ENCODE peak calls at places on chromosomes 13 and 19, in eight cellular contexts. T, O, H, K, A, F, V and X are unnamed samples. For H3K4me1, the result is how much of the 10 kb centered on the place peaks cover.

GRCh38 chr13:110536006-110536693 is 25.4 kb downstream of the RAB20 start:
- DNase-seq in T (peak), O (no peak), H (no peak), K (no peak), A (no peak), F (no peak), V (no peak), X (no peak)

GRCh38 chr19:18097993-18098890 is 664 bp downstream of the MAST3 start:
- DNase-seq in T (no peak), O (no peak), H (no peak), K (no peak), A (no peak), F (no peak), V (no peak), X (no peak)

GRCh38 chr13:76189882-76190519 is 553.9 kb downstream of the LMO7 start:
- DNase-seq in T (no peak), O (no peak), H (no peak), K (no peak), A (no peak), F (peak), V (no peak), X (no peak)

GRCh38 chr19:53792721-53793433 is 31.2 kb downstream of the NLRP12 start:
- DNase-seq in T (peak), O (peak), H (peak), K (peak), A (peak), F (peak), V (peak), X (peak)

GRCh38 chr13:68540244-68540643 is 1310.1 kb upstream of the PCDH9 start:
- DNase-seq in T (no peak), O (no peak), H (no peak), K (no peak), A (no peak), F (no peak), V (no peak), X (no peak)

GRCh38 chr19:37941820-37942515 is 35.0 kb downstream of the SIPA1L3 start:
- DNase-seq in T (no peak), O (peak), H (no peak), K (no peak), A (no peak), F (no peak), V (no peak), X (no peak)

GRCh38 chr13:99269627-99270252 is 11.6 kb upstream of the GPR18 start:
- DNase-seq in T (no peak), O (peak), H (peak), K (peak), A (no peak), F (peak), V (no peak), X (no peak)

GRCh38 chr13:62357887-62358645 is 942.4 kb upstream of the PCDH20 start:
- DNase-seq in T (no peak), O (peak), H (no peak), K (peak), A (no peak), F (peak), V (no peak), X (no peak)

GRCh38 chr13:52405767-52406494 is at the start of gene THSD1:
- DNase-seq in T (no peak), O (peak), H (peak), K (peak), A (no peak), F (peak), V (peak), X (no peak)

GRCh38 chr13:45289936-45290563 is 50.9 kb downstream of the TPT1 start:
- DNase-seq in T (no peak), O (no peak), H (no peak), K (no peak), A (no peak), F (no peak), V (no peak), X (no peak)

GRCh38 chr13:57633141-57633949 is 1.8 kb downstream of the PCDH17 start:
- DNase-seq in T (no peak), O (no peak), H (no peak), K (no peak), A (no peak), F (peak), V (peak), X (peak)

GRCh38 chr19:10748924-10749434 is 31.1 kb downstream of the DNM2 start:
- DNase-seq in T (no peak), O (peak), H (peak), K (no peak), A (no peak), F (no peak), V (no peak), X (no peak)

GRCh38 chr19:36113895-36114762 is 546 bp downstream of the POLR2I start:
- DNase-seq in T (peak), O (peak), H (peak), K (peak), A (no peak), F (peak), V (peak), X (peak)

GRCh38 chr19:52286256-52286655 is 10.7 kb upstream of the ZNF480 start:
- DNase-seq in T (no peak), O (no peak), H (no peak), K (no peak), A (no peak), F (no peak), V (no peak), X (no peak)

GRCh38 chr19:594265-594870 is 4.7 kb downstream of the HCN2 start:
- DNase-seq in T (no peak), O (no peak), H (no peak), K (no peak), A (no peak), F (no peak), V (no peak), X (no peak)

GRCh38 chr19:28493881-28494280 is 719.1 kb downstream of the UQCRFS1 start:
- DNase-seq in T (no peak), O (no peak), H (no peak), K (no peak), A (no peak), F (peak), V (no peak), X (no peak)

GRCh38 chr13:27428160-27428559 is 3.7 kb downstream of the GTF3A start:
- DNase-seq in T (no peak), O (no peak), H (no peak), K (no peak), A (no peak), F (no peak), V (no peak), X (no peak)

GRCh38 chr19:1173160-1173844 is 766 bp downstream of the SBNO2 start:
- DNase-seq in T (peak), O (no peak), H (no peak), K (no peak), A (no peak), F (no peak), V (peak), X (no peak)

GRCh38 chr19:11948646-11949045 is 16.2 kb upstream of the ZNF763 start:
- DNase-seq in T (no peak), O (no peak), H (no peak), K (no peak), A (no peak), F (no peak), V (no peak), X (no peak)

GRCh38 chr19:58554494-58555368 is at the start of gene CHMP2A:
- DNase-seq in T (peak), O (peak), H (peak), K (peak), A (peak), F (peak), V (peak), X (peak)

GRCh38 chr19:58557253-58558065 is 952 bp downstream of the UBE2M start:
- DNase-seq in T (no peak), O (no peak), H (no peak), K (no peak), A (no peak), F (no peak), V (peak), X (no peak)

GRCh38 chr19:58556633-58557252 is 1.7 kb downstream of the UBE2M start:
- DNase-seq in T (no peak), O (no peak), H (no peak), K (no peak), A (no peak), F (no peak), V (peak), X (no peak)

GRCh38 chr19:58555369-58555885 is 522 bp upstream of the CHMP2A start:
- DNase-seq in T (no peak), O (no peak), H (no peak), K (no peak), A (no peak), F (no peak), V (no peak), X (no peak)

DNA sequence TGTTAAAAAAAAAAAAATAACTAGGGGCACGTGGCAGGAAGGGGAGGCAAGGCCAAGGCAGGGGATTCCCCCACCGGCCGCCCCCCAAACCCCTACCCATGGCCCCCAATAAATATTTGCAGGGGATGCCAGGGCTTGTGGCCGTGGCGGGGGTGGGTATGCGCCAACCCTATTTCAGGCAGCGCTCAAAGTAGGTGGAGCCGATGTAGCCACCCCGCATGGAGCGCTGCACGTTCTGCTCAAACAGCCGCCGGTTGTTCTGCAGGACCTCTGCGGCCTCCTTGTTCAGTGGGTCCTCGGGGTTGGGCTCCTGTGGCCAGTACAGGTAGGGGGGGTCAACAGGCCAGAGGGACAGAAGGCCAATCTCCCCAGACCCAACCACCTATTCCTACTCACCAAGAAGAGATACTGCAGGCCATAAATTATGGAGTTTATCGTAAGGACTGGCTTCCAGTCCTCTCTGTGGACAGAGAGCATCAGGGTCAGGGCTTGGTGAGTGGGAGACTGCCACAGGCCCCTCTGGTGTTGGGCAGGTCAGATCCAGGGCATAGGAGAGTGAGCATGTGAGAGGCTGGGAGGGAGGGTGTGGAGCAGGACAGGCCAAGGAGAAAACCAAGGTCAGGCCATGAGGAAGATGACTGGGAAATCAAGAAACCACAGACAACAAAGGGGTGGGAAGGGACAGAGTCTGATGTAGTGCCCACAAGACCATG is 1.2 kb upstream of the CHMP2A start:
- DNase-seq in T (no peak), O (no peak), H (no peak), K (no peak), A (no peak), F (no peak), V (peak), X (no peak)
- H3K4me1 ChIP-seq in T (under half), O (under half), H (under half), K (under half), A (half or more), F (under half), V (under half), X (under half)

GRCh38 chr19:12985049-12985776 is 10.1 kb upstream of the NFIX start:
- DNase-seq in T (peak), O (no peak), H (peak), K (peak), A (no peak), F (no peak), V (no peak), X (peak)
- TF ChIP-seq CTCF in T (no peak), O (no peak), H (no peak), K (no peak), A (no peak), F (no peak), V (no peak), X (no peak)

DNA sequence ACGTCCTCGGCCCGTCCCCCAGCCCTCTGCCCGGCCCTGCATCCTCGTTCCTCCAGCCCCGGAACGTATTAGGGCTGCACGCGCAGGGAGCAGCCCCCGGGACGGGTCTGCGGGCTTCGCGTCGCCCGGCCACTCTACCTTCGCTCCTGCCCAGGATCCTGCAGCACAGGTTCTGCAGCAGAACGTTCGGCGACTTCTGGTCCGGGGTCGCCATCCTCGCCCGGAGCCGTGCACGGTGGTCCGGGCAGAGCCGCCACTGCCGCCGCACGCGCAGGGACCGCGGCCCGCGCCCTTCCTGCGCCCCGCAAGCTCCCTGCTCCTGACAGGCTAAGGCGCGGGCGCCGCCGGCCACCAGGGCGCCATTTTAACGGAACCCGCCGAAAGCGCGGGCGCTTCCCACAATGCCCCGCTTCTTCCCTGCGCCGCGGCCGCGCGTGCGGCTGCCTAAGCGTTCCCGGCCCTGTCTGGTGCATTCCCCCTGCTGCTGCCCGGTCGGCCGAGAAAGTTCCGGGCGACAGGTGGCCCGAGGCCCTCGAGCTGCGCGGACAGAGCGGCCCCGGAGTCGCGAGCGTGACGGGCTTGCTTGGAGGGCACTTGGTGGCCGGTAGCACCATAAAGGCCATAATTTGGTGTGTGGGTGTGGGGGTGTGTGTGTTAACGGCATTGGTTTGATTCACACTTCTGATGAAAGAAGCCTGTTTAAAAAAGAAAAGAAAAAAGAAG is at the start of gene TUBGCP3:
- DNase-seq in T (peak), O (peak), H (peak), K (peak), A (peak), F (peak), V (peak), X (no peak)
- H3K4me1 ChIP-seq in T (under half), O (under half), H (under half), K (under half), A (under half), F (under half), V (under half), X (under half)

GRCh38 chr19:6739884-6740588 is 556 bp downstream of the TRIP10 start:
- DNase-seq in T (peak), O (no peak), H (peak), K (no peak), A (no peak), F (peak), V (no peak), X (no peak)

GRCh38 chr19:6737873-6738725 is 719 bp upstream of the GPR108 start:
- DNase-seq in T (peak), O (peak), H (peak), K (peak), A (peak), F (peak), V (peak), X (no peak)

GRCh38 chr19:6739390-6739883 is at the start of gene TRIP10:
- DNase-seq in T (peak), O (peak), H (peak), K (peak), A (peak), F (peak), V (peak), X (peak)

GRCh38 chr19:6737284-6737872 is at the start of gene GPR108:
- DNase-seq in T (peak), O (peak), H (peak), K (peak), A (peak), F (peak), V (peak), X (peak)

DNA sequence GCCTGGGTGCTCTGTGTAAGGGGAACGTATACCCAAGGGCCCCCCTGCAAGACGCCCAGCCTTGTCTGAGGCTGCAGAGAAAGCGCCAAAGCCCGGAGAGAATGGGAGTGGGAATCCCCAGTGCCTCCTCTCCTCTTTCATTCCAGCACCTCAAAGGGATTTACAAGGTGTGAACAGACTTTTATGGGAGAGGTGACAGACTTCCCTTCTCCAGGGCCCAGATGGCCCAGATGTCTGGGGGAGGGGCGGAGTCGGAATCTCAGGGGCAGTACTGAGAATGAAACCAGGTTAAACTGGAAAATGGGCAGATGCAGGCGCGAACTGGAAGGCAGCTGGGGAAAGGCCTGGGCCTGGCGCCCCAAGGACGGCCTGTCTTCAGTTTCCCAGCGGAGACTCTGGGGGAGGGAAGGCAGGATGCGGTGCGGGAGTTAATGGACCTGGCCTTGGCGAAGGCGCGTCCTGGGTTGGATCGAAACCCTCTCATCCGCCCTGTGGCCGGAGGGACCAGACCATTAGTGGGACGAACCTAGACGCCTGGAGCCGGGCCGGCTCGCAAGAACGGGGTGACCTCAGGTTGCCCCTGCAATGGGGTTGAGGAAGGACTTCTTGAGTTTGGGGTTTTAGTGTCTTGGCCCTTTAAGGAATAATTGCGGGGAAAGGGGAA is 622 bp upstream of the TRIP10 start:
- DNase-seq in T (peak), O (no peak), H (peak), K (peak), A (no peak), F (peak), V (peak), X (peak)
- TF ChIP-seq CTCF in T (no peak), O (no peak), H (no peak), K (no peak), A (no peak), F (no peak), V (no peak), X (no peak)

GRCh38 chr13:24868874-24869273 is 104.9 kb downstream of the RNF17 start:
- DNase-seq in T (no peak), O (no peak), H (no peak), K (no peak), A (no peak), F (no peak), V (no peak), X (no peak)
- H3K4me1 ChIP-seq in T (under half), O (under half), H (under half), K (under half), A (under half), F (under half), V (under half), X (under half)

GRCh38 chr13:29730253-29730652 is 120.2 kb downstream of the UBL3 start:
- DNase-seq in T (no peak), O (peak), H (no peak), K (no peak), A (no peak), F (peak), V (no peak), X (no peak)
- TF ChIP-seq CTCF in T (no peak), O (peak), H (peak), K (no peak), A (no peak), F (no peak), V (no peak), X (no peak)

DNA sequence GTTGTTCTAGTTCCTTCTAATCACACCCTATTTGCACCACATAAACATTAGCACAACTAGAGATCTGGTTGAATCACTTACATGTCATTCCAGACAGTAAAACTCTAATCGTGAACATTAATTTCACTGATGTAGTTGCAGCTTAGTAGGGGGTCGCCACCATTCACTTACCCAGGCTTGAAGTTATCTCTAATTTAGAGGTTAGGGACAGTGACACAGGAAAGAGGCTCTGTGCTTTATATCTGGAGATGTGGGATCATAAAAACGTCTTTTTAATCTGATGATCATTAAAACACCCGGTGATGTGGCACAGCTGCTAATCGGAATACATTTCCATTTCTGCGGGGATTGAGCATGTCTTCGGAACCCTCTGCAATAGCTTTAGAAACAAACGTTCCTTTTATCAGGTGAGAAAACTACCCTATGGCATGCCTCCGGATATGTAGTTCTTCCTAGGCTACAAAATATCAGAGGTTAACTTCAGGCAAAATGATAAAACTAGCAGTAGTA is 523.0 kb downstream of the MYO16 start:
- DNase-seq in T (no peak), O (no peak), H (no peak), K (no peak), A (no peak), F (no peak), V (no peak), X (no peak)
- H3K4me1 ChIP-seq in T (under half), O (half or more), H (half or more), K (under half), A (under half), F (under half), V (under half), X (under half)

DNA sequence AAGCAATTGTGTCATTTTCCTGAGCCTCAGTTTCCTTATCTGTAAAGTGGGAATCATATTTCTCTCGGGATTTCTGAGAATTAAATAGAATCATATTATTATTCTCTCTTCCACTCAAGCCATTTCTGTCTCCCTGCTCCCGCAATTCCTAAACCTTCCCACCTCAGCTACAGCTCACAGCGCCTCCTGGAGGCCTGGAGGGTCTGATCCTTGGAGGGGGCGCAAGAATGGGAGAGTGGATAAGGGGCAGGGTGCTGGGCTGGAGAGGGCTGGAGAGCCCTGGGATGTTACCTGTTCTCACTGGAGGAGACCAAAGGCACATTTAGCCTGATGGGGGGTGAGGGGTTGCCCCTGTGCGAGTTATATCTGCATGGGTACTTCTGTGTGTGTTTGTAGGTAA is 31.1 kb upstream of the CYP2S1 start:
- DNase-seq in T (no peak), O (peak), H (no peak), K (no peak), A (no peak), F (peak), V (no peak), X (no peak)
- TF ChIP-seq CTCF in T (no peak), O (peak), H (no peak), K (no peak), A (no peak), F (peak), V (no peak), X (no peak)